ENCODE peak calls at places on chromosomes 11 and 22, in nine cellular contexts. F is immature natural killer cell; G is adrenal gland; Z is omental fat pad; Q is stimulated activated CD4-positive, alpha-beta T cell treated with anti-CD3 and anti-CD28 coated beads, Interleukin-4, amount 100 ng/mL, for 4 hours; A is HuH-7; D is GM23338; M is germinal center; Y is H54. L is an unnamed sample.

GRCh38 chr11:206516-207212 is 535 bp downstream of the BET1L start:
- DNase-seq in M (peak; percentile 26), Y (no peak), Q (no peak), D (peak; percentile 27), F (no peak), A (peak; percentile 36), G (peak; percentile 44), Z (no peak), L (no peak)

GRCh38 chr22:45564349-45565030 is 61.8 kb downstream of the FBLN1 start:
- DNase-seq in Z (no peak), F (no peak), G (peak; percentile 14), Q (no peak), D (no peak), Y (no peak), M (no peak), A (no peak), L (no peak)

GRCh38 chr11:77117485-77117884 is 10.6 kb upstream of the MYO7A start:
- DNase-seq in D (no peak), Q (no peak), M (no peak), Z (no peak), G (no peak), A (no peak), F (no peak), Y (no peak), L (no peak)

GRCh38 chr22:45341503-45341902 is 31.8 kb downstream of the FAM118A start:
- DNase-seq in M (no peak), Q (peak; percentile 41), Z (no peak), Y (no peak), G (no peak), D (no peak), A (no peak), F (no peak), L (no peak)

GRCh38 chr11:129910360-129910759 is 15.0 kb upstream of the NFRKB start:
- DNase-seq in M (no peak), F (no peak), Y (no peak), Z (no peak), D (peak; percentile 34), G (no peak), A (no peak), Q (no peak), L (no peak)

GRCh38 chr22:46584081-46584903 is 35.9 kb upstream of the GRAMD4 start:
- DNase-seq in D (no peak), G (no peak), F (no peak), M (no peak), Y (peak; percentile 48), A (no peak), Q (no peak), Z (no peak), L (no peak)

GRCh38 chr11:102647430-102647829 is 22.3 kb upstream of the MMP20 start:
- DNase-seq in Z (no peak), F (no peak), Q (no peak), Y (no peak), M (no peak), G (no peak), A (no peak), D (no peak), L (no peak)

GRCh38 chr22:37570661-37570976 is 9.3 kb downstream of the LGALS2 start:
- DNase-seq in Q (no peak), M (no peak), Y (no peak), D (no peak), Z (no peak), F (no peak), A (no peak), G (no peak), L (no peak)

GRCh38 chr11:1782026-1782696 is 18.4 kb upstream of the CTSD start:
- DNase-seq in Q (no peak), Z (no peak), F (no peak), Y (no peak), M (no peak), D (no peak), A (no peak), G (no peak), L (no peak)

GRCh38 chr11:119423459-119424254 is 685 bp upstream of the THY1 start:
- DNase-seq in Y (no peak), Q (no peak), D (no peak), M (no peak), F (no peak), Z (no peak), A (no peak), G (no peak), L (no peak)

GRCh38 chr11:88310246-88310645 is 27.3 kb downstream of the CTSC start:
- DNase-seq in F (no peak), M (no peak), Y (no peak), Z (no peak), Q (no peak), A (no peak), G (no peak), D (no peak), L (no peak)

GRCh38 chr11:61967924-61968757 is 707 bp upstream of the FTH1 start:
- DNase-seq in A (peak; percentile 64), Q (peak; percentile 32), Z (peak; percentile 24), D (peak; percentile 52), M (peak; percentile 62), G (peak; percentile 50), F (peak; percentile 47), Y (no peak), L (peak; percentile 37)

GRCh38 chr11:122354029-122354697 is 238.1 kb upstream of the BLID start:
- DNase-seq in D (no peak), Z (no peak), F (no peak), M (no peak), Y (no peak), Q (no peak), G (no peak), A (no peak), L (no peak)

GRCh38 chr22:48208894-48209293 is 1446.4 kb downstream of the TBC1D22A start:
- DNase-seq in D (no peak), G (no peak), Z (no peak), F (no peak), A (no peak), M (no peak), Y (no peak), Q (no peak), L (no peak)

GRCh38 chr22:27835446-27835845 is 33.9 kb upstream of the MN1 start:
- DNase-seq in Y (no peak), Q (no peak), A (no peak), Z (no peak), D (no peak), G (no peak), F (no peak), M (no peak), L (no peak)

GRCh38 chr11:30488304-30488998 is 97.7 kb downstream of the MPPED2 start:
- DNase-seq in D (no peak), Y (no peak), A (peak; percentile 59), Z (no peak), M (no peak), Q (no peak), G (peak; percentile 18), F (no peak), L (no peak)

GRCh38 chr11:12141283-12141682 is 30.9 kb downstream of the MICAL2 start:
- DNase-seq in G (no peak), Y (no peak), F (no peak), D (no peak), M (no peak), Q (no peak), Z (no peak), A (no peak), L (no peak)

GRCh38 chr11:20193307-20193706 is 33.0 kb upstream of the DBX1 start:
- DNase-seq in A (no peak), Q (no peak), F (no peak), Z (no peak), Y (no peak), G (no peak), D (no peak), M (no peak), L (no peak)

GRCh38 chr11:2807276-2807681 is 78.3 kb downstream of the CDKN1C start:
- DNase-seq in D (no peak), G (peak; percentile 76), Y (no peak), F (no peak), M (no peak), Z (peak; percentile 24), A (no peak), Q (no peak), L (peak; percentile 83)

GRCh38 chr11:67022961-67023956 is at the start of gene SYT12:
- DNase-seq in Q (peak; percentile 29), A (peak; percentile 95), Y (no peak), Z (no peak), M (no peak), D (peak; percentile 69), G (peak; percentile 36), F (no peak), L (no peak)

GRCh38 chr11:111299111-111300026 is 1.0 kb downstream of the POU2AF3 start:
- DNase-seq in F (no peak), Y (no peak), M (peak; percentile 21), Z (no peak), A (peak; percentile 77), D (peak; percentile 75), Q (no peak), G (peak; percentile 69), L (no peak)

GRCh38 chr11:30879322-30880020 is 293.3 kb upstream of the MPPED2 start:
- DNase-seq in D (no peak), Z (no peak), M (no peak), G (peak; percentile 22), F (no peak), Q (no peak), Y (no peak), A (no peak), L (no peak)

GRCh38 chr11:120778692-120779490 is 245.0 kb upstream of the TBCEL start:
- DNase-seq in F (no peak), D (peak; percentile 46), Q (no peak), M (no peak), Y (no peak), A (no peak), G (peak; percentile 9), Z (no peak), L (no peak)

GRCh38 chr22:19984201-19984753 is 32.3 kb downstream of the ARVCF start:
- DNase-seq in M (no peak), Y (peak; percentile 90), G (peak; percentile 65), F (no peak), A (no peak), Q (no peak), D (no peak), Z (no peak), L (no peak)

GRCh38 chr22:45239378-45240136 is 1.1 kb downstream of the KIAA0930 start:
- DNase-seq in Z (no peak), G (no peak), F (no peak), M (no peak), D (no peak), Q (no peak), Y (no peak), A (no peak), L (no peak)

GRCh38 chr11:11202885-11203284 is 150.2 kb downstream of the CSNK2A3 start:
- DNase-seq in F (no peak), Z (no peak), M (no peak), Y (no peak), A (no peak), G (no peak), Q (no peak), D (no peak), L (no peak)

GRCh38 chr11:31636983-31637382 is 127.4 kb downstream of the ELP4 start:
- DNase-seq in Y (no peak), A (no peak), Z (no peak), G (no peak), F (no peak), M (no peak), D (no peak), Q (no peak), L (no peak)

GRCh38 chr11:61756147-61756451 is 3.7 kb downstream of the MYRF start:
- DNase-seq in G (no peak), A (no peak), F (no peak), Q (no peak), M (no peak), D (no peak), Z (no peak), Y (no peak), L (no peak)

GRCh38 chr11:39732002-39732401 is 1727.5 kb downstream of the LRRC4C start:
- DNase-seq in Q (no peak), Z (no peak), G (no peak), M (no peak), A (peak; percentile 6), D (no peak), F (no peak), Y (no peak), L (no peak)

GRCh38 chr11:122115520-122116343 is at the start of gene BLID:
- DNase-seq in Q (no peak), D (peak; percentile 88), F (no peak), A (no peak), M (no peak), G (peak; percentile 38), Z (no peak), Y (no peak), L (no peak)

GRCh38 chr11:2891291-2891690 is 5.7 kb upstream of the CDKN1C start:
- DNase-seq in A (no peak), Z (no peak), M (no peak), F (no peak), D (peak; percentile 53), G (no peak), Y (no peak), Q (no peak), L (no peak)